ENCODE peak calls at places on chromosome 13, in eight cellular contexts. A, I, S, R, B, J, P and N are unnamed samples.

GRCh38 chr13:94301487-94301886 is 178.0 kb downstream of the DCT start:
- DNase-seq in A (no peak), B (no peak), I (no peak), J (no peak), R (no peak), P (no peak), S (no peak), N (no peak)

GRCh38 chr13:101289764-101290163 is 126.5 kb downstream of the NALCN start:
- DNase-seq in S (no peak), B (no peak), R (peak), P (no peak), I (no peak), J (peak), A (peak), N (no peak)

GRCh38 chr13:101127741-101128353 is 288.5 kb downstream of the NALCN start:
- DNase-seq in R (peak), J (peak), P (no peak), B (peak), A (peak), I (no peak), S (no peak), N (peak)

GRCh38 chr13:99605417-99606321 is 104.4 kb downstream of the TM9SF2 start:
- DNase-seq in J (peak), I (peak), S (peak), A (peak), B (peak), P (peak), R (peak), N (peak)

GRCh38 chr13:106630650-106631049 is 62.7 kb upstream of the ARGLU1 start:
- DNase-seq in J (no peak), R (no peak), P (no peak), I (no peak), B (no peak), A (peak), S (no peak), N (no peak)

GRCh38 chr13:51808811-51809210 is 4.8 kb upstream of the DHRS12 start:
- DNase-seq in B (no peak), I (no peak), A (no peak), P (no peak), R (no peak), S (no peak), J (no peak), N (no peak)

GRCh38 chr13:38577048-38577447 is 109.8 kb upstream of the FREM2 start:
- DNase-seq in R (no peak), S (no peak), A (peak), P (no peak), I (no peak), B (no peak), J (no peak), N (no peak)

GRCh38 chr13:76707360-76707759 is 178.8 kb downstream of the KCTD12 start:
- DNase-seq in P (no peak), S (no peak), B (no peak), R (peak), J (no peak), I (no peak), A (no peak), N (no peak)

GRCh38 chr13:52399708-52400107 is 6.3 kb downstream of the THSD1 start:
- DNase-seq in I (no peak), B (no peak), A (no peak), P (no peak), J (no peak), S (no peak), R (peak), N (no peak)

GRCh38 chr13:40109324-40109958 is 454.0 kb downstream of the COG6 start:
- DNase-seq in A (no peak), P (no peak), B (no peak), S (no peak), J (no peak), I (no peak), R (no peak), N (peak)

GRCh38 chr13:45301263-45301662 is 39.7 kb downstream of the TPT1 start:
- DNase-seq in J (no peak), I (no peak), P (no peak), R (no peak), A (no peak), B (no peak), S (no peak), N (no peak)

GRCh38 chr13:22080832-22081231 is 410.0 kb downstream of the FGF9 start:
- DNase-seq in B (no peak), S (no peak), J (no peak), I (no peak), A (no peak), R (no peak), P (no peak), N (no peak)

GRCh38 chr13:56314755-56315154 is 826.0 kb upstream of the PRR20A start:
- DNase-seq in B (no peak), I (no peak), J (no peak), P (no peak), A (no peak), S (no peak), R (no peak), N (no peak)

GRCh38 chr13:33761744-33762143 is 56.2 kb upstream of the RFC3 start:
- DNase-seq in P (no peak), B (peak), S (no peak), J (peak), I (no peak), A (peak), R (no peak), N (no peak)

GRCh38 chr13:76846363-76846762 is 39.8 kb downstream of the KCTD12 start:
- DNase-seq in P (no peak), R (no peak), A (no peak), J (no peak), B (no peak), S (no peak), I (no peak), N (no peak)

GRCh38 chr13:62320129-62320724 is 904.6 kb upstream of the PCDH20 start:
- DNase-seq in J (peak), P (no peak), B (peak), A (peak), R (peak), S (no peak), I (no peak), N (peak)

GRCh38 chr13:63942372-63942771 is 2526.7 kb upstream of the PCDH20 start:
- DNase-seq in S (no peak), A (no peak), B (no peak), I (no peak), J (no peak), P (no peak), R (no peak), N (no peak)